ENCODE peak calls at places on chromosomes 13 and 19, in nine cellular contexts. F is astrocyte, H is GM06990, O is thoracic aorta, V is AG04450, B is fibroblast of the aortic adventitia, D is fibroblast of lung, E is heart right ventricle, C is Peyer's patch. P is an unnamed sample.

GRCh38 chr13:95896302-95896701 is 156.9 kb downstream of the UGGT2 start:
- DNase-seq in B (peak), H (no peak), V (no peak), C (no peak), O (no peak), E (no peak), F (peak), D (peak), P (no peak)

GRCh38 chr13:39397866-39398265 is 205.1 kb downstream of the LHFPL6 start:
- DNase-seq in O (no peak), C (no peak), H (no peak), V (no peak), B (peak), D (peak), F (no peak), E (no peak), P (no peak)

GRCh38 chr13:46134961-46135522 is 30.2 kb upstream of the CPB2 start:
- DNase-seq in E (no peak), F (peak), D (peak), H (no peak), B (no peak), V (no peak), C (no peak), O (no peak), P (no peak)

GRCh38 chr13:32838985-32839384 is 177.2 kb upstream of the KL start:
- DNase-seq in H (peak), V (no peak), O (no peak), E (no peak), B (no peak), D (peak), F (no peak), C (no peak), P (peak)

GRCh38 chr19:12867120-12868099 is 13.8 kb downstream of the DNASE2 start:
- DNase-seq in C (peak), B (peak), V (no peak), O (no peak), E (peak), F (peak), H (peak), D (peak), P (no peak)

GRCh38 chr19:49272204-49272603 is 52.8 kb downstream of the SLC6A16 start:
- DNase-seq in D (peak), F (peak), B (peak), O (no peak), H (no peak), C (no peak), E (no peak), V (no peak), P (no peak)

GRCh38 chr13:33252103-33252502 is 33.5 kb downstream of the STARD13 start:
- DNase-seq in O (no peak), C (no peak), D (no peak), H (no peak), B (no peak), E (peak), F (no peak), V (no peak), P (no peak)

GRCh38 chr19:40284501-40285352 is at the start of gene AKT2:
- DNase-seq in B (peak), F (peak), V (peak), H (no peak), O (no peak), E (peak), C (no peak), D (peak), P (peak)

GRCh38 chr19:31955061-31955460 is 390.3 kb upstream of the ZNF507 start:
- DNase-seq in D (no peak), F (no peak), E (no peak), V (no peak), C (no peak), H (no peak), B (no peak), O (no peak), P (no peak)

GRCh38 chr13:22451345-22451744 is 729.4 kb upstream of the SGCG start:
- DNase-seq in C (no peak), F (no peak), E (peak), B (no peak), D (peak), O (no peak), H (no peak), V (no peak), P (no peak)

GRCh38 chr19:33465834-33466233 is 55.8 kb downstream of the PEPD start:
- DNase-seq in B (no peak), D (no peak), E (no peak), O (no peak), H (no peak), C (no peak), F (no peak), V (no peak), P (no peak)

GRCh38 chr13:73162912-73163911 is 104.4 kb downstream of the KLF5 start:
- DNase-seq in F (no peak), H (no peak), C (no peak), E (no peak), O (no peak), D (no peak), B (no peak), V (no peak), P (no peak)

GRCh38 chr13:74443623-74444022 is 309.4 kb upstream of the KLF12 start:
- DNase-seq in C (no peak), V (peak), H (no peak), B (peak), D (peak), E (no peak), O (no peak), F (peak), P (no peak)

GRCh38 chr19:13804830-13805683 is 9.8 kb downstream of the ZSWIM4 start:
- DNase-seq in D (no peak), B (no peak), V (no peak), H (no peak), C (no peak), O (no peak), E (peak), F (no peak), P (no peak)

GRCh38 chr19:34172661-34173144 is 399 bp downstream of the LSM14A start:
- DNase-seq in C (no peak), B (no peak), V (no peak), F (no peak), E (no peak), D (no peak), H (no peak), O (no peak), P (no peak)

GRCh38 chr19:38975861-38976271 is 324 bp upstream of the FBXO17 start:
- DNase-seq in E (no peak), C (no peak), O (no peak), F (peak), V (no peak), D (peak), H (no peak), B (peak), P (no peak)

GRCh38 chr19:3458595-3459284 is 21.6 kb downstream of the SMIM24 start:
- DNase-seq in C (no peak), E (no peak), O (no peak), H (no peak), D (peak), B (no peak), V (no peak), F (no peak), P (no peak)

GRCh38 chr19:54464044-54464623 is 556 bp upstream of the LENG9 start:
- DNase-seq in E (peak), H (peak), V (no peak), C (peak), O (peak), F (peak), B (peak), D (peak), P (peak)

GRCh38 chr19:15885167-15885566 is 12.7 kb downstream of the CYP4F2 start:
- DNase-seq in F (no peak), C (no peak), V (no peak), D (no peak), H (no peak), B (no peak), O (no peak), E (no peak), P (no peak)

GRCh38 chr19:51143486-51143885 is 1.4 kb downstream of the SIGLEC7 start:
- DNase-seq in E (no peak), B (no peak), H (no peak), O (no peak), V (no peak), F (no peak), D (no peak), C (no peak), P (no peak)

GRCh38 chr19:50859849-50860248 is 5.1 kb downstream of the KLK3 start:
- DNase-seq in B (no peak), D (no peak), E (no peak), O (no peak), F (no peak), H (no peak), V (no peak), C (no peak), P (no peak)

GRCh38 chr13:43316997-43317396 is 293.6 kb downstream of the DNAJC15 start:
- DNase-seq in D (peak), H (no peak), B (peak), E (no peak), O (no peak), F (peak), C (no peak), V (no peak), P (no peak)

GRCh38 chr13:55302568-55302967 is 1838.2 kb upstream of the PRR20A start:
- DNase-seq in B (no peak), V (no peak), E (no peak), O (no peak), D (no peak), C (no peak), H (no peak), F (no peak), P (no peak)

GRCh38 chr13:110070511-110071120 is 236.3 kb downstream of the COL4A1 start:
- DNase-seq in H (no peak), O (no peak), C (no peak), F (peak), D (peak), E (no peak), V (peak), B (peak), P (no peak)

GRCh38 chr13:33401238-33401637 is 115.7 kb upstream of the STARD13 start:
- DNase-seq in E (peak), D (no peak), F (no peak), V (no peak), H (no peak), B (no peak), O (no peak), C (no peak), P (no peak)

GRCh38 chr13:111215081-111216047 is 100.3 kb downstream of the ARHGEF7 start:
- DNase-seq in V (no peak), B (no peak), D (no peak), E (no peak), C (no peak), H (no peak), F (no peak), O (no peak), P (no peak)

GRCh38 chr13:111044087-111044830 is 70.9 kb upstream of the ARHGEF7 start:
- DNase-seq in C (no peak), E (no peak), O (no peak), H (no peak), B (no peak), V (no peak), D (no peak), F (no peak), P (no peak)

GRCh38 chr13:95624020-95624419 is 20.5 kb downstream of the DZIP1 start:
- DNase-seq in O (no peak), C (no peak), B (peak), E (no peak), V (no peak), D (peak), F (peak), H (no peak), P (peak)

GRCh38 chr13:29396446-29396845 is 199.0 kb downstream of the SLC7A1 start:
- DNase-seq in H (no peak), C (no peak), O (no peak), E (no peak), D (no peak), F (no peak), B (no peak), V (no peak), P (no peak)

GRCh38 chr13:29402168-29402621 is 193.3 kb downstream of the SLC7A1 start:
- DNase-seq in D (peak), B (peak), F (peak), H (no peak), O (no peak), V (peak), C (no peak), E (no peak), P (no peak)

DNA sequence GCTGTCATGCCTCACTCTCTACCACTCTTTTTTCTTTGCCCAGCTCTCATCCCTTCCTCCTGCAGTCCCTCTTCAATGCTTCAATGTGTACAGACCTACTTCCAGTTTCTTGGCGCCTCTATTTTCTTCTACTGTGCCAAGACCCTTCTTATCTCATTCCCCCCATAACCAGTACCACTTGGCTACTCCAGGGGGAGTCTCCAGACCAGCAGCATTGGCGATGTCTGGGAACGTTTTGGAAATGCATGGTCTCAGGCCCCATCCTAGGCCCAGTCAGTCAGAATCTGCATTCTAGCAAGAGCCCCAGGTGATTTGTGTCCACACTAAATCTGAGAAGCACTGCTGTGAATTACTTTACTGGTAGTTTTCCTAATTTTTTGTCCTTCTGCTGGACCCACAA is 198.2 kb downstream of the SLC7A1 start:
- DNase-seq in C (no peak), O (no peak), V (no peak), D (no peak), B (no peak), F (no peak), E (no peak), H (no peak), P (no peak)
- TF ChIP-seq CTCF in C (no peak), O (no peak), V (no peak), D (no peak), B (no peak), F (no peak), E (no peak), H (no peak), P (no peak)

DNA sequence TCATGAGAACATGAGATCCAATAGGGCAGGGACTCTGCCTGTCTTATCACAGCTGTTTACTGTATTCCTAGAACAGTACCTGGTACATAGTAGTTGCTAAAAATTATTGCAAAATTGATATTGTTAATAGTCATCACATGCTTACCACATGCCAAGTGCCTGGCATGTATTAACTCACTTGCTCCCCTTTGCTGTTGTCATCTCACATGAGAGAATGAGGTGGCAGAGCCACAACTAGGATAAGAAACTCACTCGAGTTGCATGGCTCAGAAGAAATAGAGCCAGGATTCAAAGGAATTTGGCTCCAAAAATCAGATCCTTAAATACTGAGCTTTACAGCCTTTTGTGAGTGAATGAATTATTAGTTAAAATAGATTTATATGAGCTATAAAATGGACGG is 42.6 kb downstream of the B3GLCT start:
- DNase-seq in H (no peak), E (no peak), C (no peak), F (no peak), O (no peak), V (no peak), D (no peak), B (peak), P (no peak)
- H3K4me3 ChIP-seq in H (no peak), E (no peak), C (no peak), F (no peak), O (no peak), V (no peak), D (no peak), B (no peak), P (no peak)

GRCh38 chr19:30802424-30803013 is 430.3 kb downstream of the ZNF536 start:
- DNase-seq in F (no peak), B (no peak), D (no peak), V (no peak), E (no peak), O (no peak), C (no peak), H (no peak), P (no peak)

GRCh38 chr19:30795727-30796126 is 423.5 kb downstream of the ZNF536 start:
- DNase-seq in E (no peak), F (no peak), D (no peak), C (no peak), H (no peak), B (no peak), O (no peak), V (no peak), P (no peak)

DNA sequence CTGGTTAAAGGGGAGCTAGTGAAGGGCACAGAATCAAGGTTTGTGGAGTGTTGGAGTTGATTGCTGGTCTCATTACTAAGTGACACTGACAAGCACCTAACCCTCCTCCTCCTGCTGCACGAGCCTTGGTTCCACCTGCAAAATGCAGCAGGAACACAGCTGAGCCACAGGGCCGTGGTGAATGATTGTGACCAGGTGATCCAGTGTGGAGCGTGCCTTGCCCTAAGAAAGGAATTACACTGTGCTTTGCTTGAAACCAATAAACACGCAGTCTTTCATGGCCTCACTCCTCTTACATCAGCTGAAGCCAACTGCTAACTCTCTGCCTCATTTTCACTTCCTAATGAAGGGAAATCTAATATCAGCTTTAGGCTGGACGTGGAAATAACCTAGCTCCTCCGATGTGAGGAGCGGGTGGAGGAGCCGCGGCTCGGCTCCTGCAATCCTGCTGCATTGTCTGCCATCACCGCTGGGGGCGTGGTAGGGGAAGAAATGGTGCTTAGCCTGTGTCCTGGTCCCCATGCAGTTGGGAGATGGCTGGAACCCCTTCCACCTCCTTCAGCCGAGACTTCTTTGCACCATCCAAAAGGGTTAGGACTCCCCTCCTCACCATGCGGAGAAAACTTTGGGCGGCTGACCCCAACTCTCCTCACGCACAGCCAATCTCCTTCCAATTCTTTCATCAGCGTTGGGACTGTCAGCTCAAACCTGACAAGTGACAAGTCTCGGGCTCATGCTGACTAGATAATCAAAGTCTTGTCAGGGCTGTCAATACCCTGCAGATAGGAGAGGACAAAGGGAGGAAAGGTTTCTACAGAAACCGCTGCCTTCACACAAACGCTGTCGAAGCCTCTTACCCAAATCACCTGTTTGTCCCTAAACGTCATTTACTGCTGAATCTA is 427.9 kb downstream of the ZNF536 start:
- DNase-seq in H (no peak), E (peak), V (no peak), C (no peak), F (no peak), D (no peak), B (peak), O (no peak), P (no peak)
- TF ChIP-seq CTCF in H (peak), E (peak), V (peak), C (peak), F (peak), D (peak), B (peak), O (peak), P (peak)

DNA sequence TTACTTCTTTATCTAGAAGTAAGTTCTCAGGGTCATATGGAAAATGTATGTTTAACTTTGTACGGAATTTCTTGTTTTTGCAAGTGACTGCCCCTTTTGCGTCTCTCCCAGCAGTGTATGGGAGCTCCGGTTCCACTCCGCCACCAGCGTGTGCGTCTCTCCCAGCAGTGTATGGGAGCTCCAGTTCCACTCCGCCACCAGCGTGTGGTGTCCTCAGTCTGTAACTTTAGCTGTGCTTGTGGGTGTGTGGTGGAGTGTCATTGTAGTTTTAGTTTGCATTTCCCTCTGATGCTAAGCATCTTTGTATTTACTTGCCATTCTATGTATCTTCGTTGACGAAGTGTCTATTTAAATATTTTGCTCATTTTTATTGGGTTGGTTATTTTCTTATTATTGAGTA is 2.4 kb downstream of the CUL4A start:
- DNase-seq in V (no peak), B (no peak), F (no peak), C (no peak), E (peak), H (no peak), D (no peak), O (no peak), P (no peak)
- H3K4me3 ChIP-seq in V (no peak), B (no peak), F (no peak), C (no peak), E (no peak), H (no peak), D (no peak), O (no peak), P (no peak)

P was measured in GM12864.